ENCODE peak calls at places on chromosomes 4 and X, in six cellular contexts. N is lower lobe of right lung, L is heart right ventricle, B is SK-N-SH, C is psoas muscle, K is colonic mucosa. S is an unnamed sample.
A peak's percentile ranks its signal among the peaks of the same experiment; 100 is the strongest.

GRCh38 chrX:101362757-101363156 is 14.2 kb upstream of the TIMM8A start:
- DNase-seq in N (no peak), L (no peak), B (no peak), C (no peak), K (no peak), S (no peak)

GRCh38 chr4:36264205-36264826 is 17.1 kb upstream of the DTHD1 start:
- DNase-seq in N (no peak), L (no peak), B (no peak), C (no peak), K (no peak), S (no peak)

GRCh38 chr4:168923526-168924194 is 86.4 kb downstream of the CBR4 start:
- DNase-seq in N (no peak), L (no peak), B (peak; percentile 60), C (no peak), K (peak; percentile 73), S (no peak)

GRCh38 chr4:145840162-145840768 is 98.4 kb downstream of the ZNF827 start:
- DNase-seq in N (no peak), L (no peak), B (peak; percentile 62), C (no peak), K (no peak), S (no peak)

GRCh38 chr4:38141808-38142500 is 181.8 kb downstream of the PTTG2 start:
- DNase-seq in N (no peak), L (no peak), B (no peak), C (peak; percentile 36), K (no peak), S (peak; percentile 67)

GRCh38 chr4:177351611-177352010 is 41.9 kb downstream of the NEIL3 start:
- DNase-seq in N (no peak), L (no peak), B (no peak), C (no peak), K (no peak), S (no peak)

GRCh38 chr4:147198411-147199051 is 252.9 kb upstream of the TTC29 start:
- DNase-seq in N (no peak), L (no peak), B (no peak), C (no peak), K (no peak), S (no peak)

GRCh38 chrX:34300871-34301270 is 168.8 kb upstream of the FAM47A start:
- DNase-seq in N (no peak), L (no peak), B (peak; percentile 13), C (no peak), K (peak; percentile 21), S (no peak)

GRCh38 chr4:38106886-38107514 is 146.8 kb downstream of the PTTG2 start:
- DNase-seq in N (no peak), L (no peak), B (no peak), C (no peak), K (peak; percentile 68), S (no peak)

GRCh38 chrX:46587158-46587557 is 13.6 kb downstream of the CHST7 start:
- DNase-seq in N (no peak), L (no peak), B (no peak), C (no peak), K (no peak), S (no peak)

GRCh38 chrX:13899607-13900006 is 82.7 kb upstream of the GPM6B start:
- DNase-seq in N (no peak), L (no peak), B (no peak), C (no peak), K (no peak), S (no peak)

GRCh38 chr4:171846232-171846631 is 33.0 kb downstream of the GALNTL6 start:
- DNase-seq in N (peak; percentile 44), L (peak; percentile 9), B (peak; percentile 37), C (no peak), K (peak; percentile 52), S (no peak)

GRCh38 chr4:113088050-113088449 is 38.6 kb downstream of the ANK2 start:
- DNase-seq in N (no peak), L (no peak), B (no peak), C (no peak), K (no peak), S (no peak)

GRCh38 chr4:125582302-125582701 is 267.5 kb downstream of the FAT4 start:
- DNase-seq in N (no peak), L (no peak), B (no peak), C (no peak), K (no peak), S (no peak)

GRCh38 chrX:107507093-107507743 is 57.8 kb downstream of the FRMPD3 start:
- DNase-seq in N (no peak), L (no peak), B (peak; percentile 27), C (no peak), K (no peak), S (no peak)

GRCh38 chr4:40283413-40283812 is 51.7 kb upstream of the CHRNA9 start:
- DNase-seq in N (no peak), L (no peak), B (no peak), C (no peak), K (no peak), S (no peak)

GRCh38 chr4:184536881-184537248 is 62.5 kb upstream of the IRF2 start:
- DNase-seq in N (no peak), L (no peak), B (no peak), C (no peak), K (peak; percentile 25), S (no peak)

GRCh38 chr4:125072269-125072668 is 242.5 kb upstream of the FAT4 start:
- DNase-seq in N (no peak), L (no peak), B (no peak), C (no peak), K (no peak), S (no peak)

GRCh38 chr4:46249106-46249505 is 125.3 kb upstream of the GABRG1 start:
- DNase-seq in N (no peak), L (no peak), B (no peak), C (no peak), K (no peak), S (no peak)

GRCh38 chr4:53480909-53481308 is 103.5 kb downstream of the FIP1L1 start:
- DNase-seq in N (no peak), L (no peak), B (no peak), C (no peak), K (no peak), S (no peak)

GRCh38 chr4:53479731-53480525 is 102.5 kb downstream of the FIP1L1 start:
- DNase-seq in N (no peak), L (no peak), B (no peak), C (no peak), K (no peak), S (no peak)

GRCh38 chr4:53477666-53478065 is 100.2 kb downstream of the FIP1L1 start:
- DNase-seq in N (no peak), L (no peak), B (no peak), C (no peak), K (no peak), S (no peak)

GRCh38 chr4:53477038-53477565 is 99.7 kb downstream of the FIP1L1 start:
- DNase-seq in N (no peak), L (no peak), B (no peak), C (no peak), K (no peak), S (no peak)

GRCh38 chr4:53478671-53479456 is 101.4 kb downstream of the FIP1L1 start:
- DNase-seq in N (no peak), L (no peak), B (no peak), C (no peak), K (no peak), S (no peak)
- TF ChIP-seq CTCF in N (no peak), L (no peak), B (no peak), C (no peak), K (no peak), S (no peak)

GRCh38 chr4:159768011-159768410 is 665.1 kb downstream of the RAPGEF2 start:
- DNase-seq in N (no peak), L (no peak), B (no peak), C (no peak), K (no peak), S (no peak)

GRCh38 chr4:159765402-159765801 is 662.5 kb downstream of the RAPGEF2 start:
- DNase-seq in N (no peak), L (no peak), B (no peak), C (no peak), K (no peak), S (no peak)

GRCh38 chr4:159770398-159770797 is 667.5 kb downstream of the RAPGEF2 start:
- DNase-seq in N (no peak), L (no peak), B (no peak), C (no peak), K (no peak), S (no peak)

GRCh38 chr4:159766241-159766640 is 663.4 kb downstream of the RAPGEF2 start:
- DNase-seq in N (no peak), L (no peak), B (no peak), C (no peak), K (no peak), S (no peak)

DNA sequence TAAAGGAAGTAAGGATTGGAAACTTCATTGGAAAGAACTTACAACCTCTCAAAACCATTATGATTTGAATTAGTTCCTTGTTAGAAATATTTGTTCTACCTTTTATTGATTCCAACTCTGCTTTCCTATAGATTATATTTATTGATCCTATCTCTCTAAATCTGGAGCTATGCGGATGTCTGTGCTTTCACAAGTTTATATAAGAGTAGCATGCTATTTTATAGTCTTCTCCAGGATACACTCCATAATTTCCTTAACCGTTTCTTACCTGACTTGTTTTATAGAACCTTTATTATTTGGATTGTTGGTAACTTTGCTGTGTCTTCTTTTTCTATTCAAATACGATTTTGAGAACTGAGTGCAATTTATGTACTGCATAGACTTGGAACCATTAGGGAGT is 668.1 kb downstream of the RAPGEF2 start:
- DNase-seq in N (no peak), L (no peak), B (no peak), C (no peak), K (no peak), S (no peak)
- H3K4me3 ChIP-seq in N (no peak overlapping the region), L (no peak overlapping the region), B (no peak overlapping the region), C (no peak overlapping the region), K (no peak overlapping the region), S (no peak overlapping the region)

DNA sequence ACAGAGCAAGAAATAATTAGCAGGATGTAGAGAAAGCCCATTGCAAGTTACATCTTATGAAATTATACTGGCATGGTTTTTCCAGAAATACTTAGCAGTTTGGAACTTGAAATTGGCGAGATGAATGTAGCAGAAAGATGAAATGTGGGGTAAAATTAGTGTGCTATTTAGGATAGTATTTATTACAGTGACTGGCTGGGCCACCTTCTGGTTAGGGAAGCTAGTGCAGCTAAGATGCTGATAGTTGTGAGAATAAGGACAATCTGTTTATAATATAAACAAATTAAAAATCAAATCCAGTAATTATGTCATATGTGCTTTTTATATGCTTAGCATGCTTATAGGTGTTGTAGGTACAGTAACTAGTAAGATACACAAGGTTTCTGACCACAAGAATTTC is 74.8 kb downstream of the IL15 start:
- DNase-seq in N (no peak), L (no peak), B (no peak), C (no peak), K (no peak), S (no peak)
- TF ChIP-seq CTCF in N (peak; percentile 51), L (peak; percentile 19), B (peak; percentile 68), C (peak; percentile 63), K (peak; percentile 48), S (peak; percentile 21)

DNA sequence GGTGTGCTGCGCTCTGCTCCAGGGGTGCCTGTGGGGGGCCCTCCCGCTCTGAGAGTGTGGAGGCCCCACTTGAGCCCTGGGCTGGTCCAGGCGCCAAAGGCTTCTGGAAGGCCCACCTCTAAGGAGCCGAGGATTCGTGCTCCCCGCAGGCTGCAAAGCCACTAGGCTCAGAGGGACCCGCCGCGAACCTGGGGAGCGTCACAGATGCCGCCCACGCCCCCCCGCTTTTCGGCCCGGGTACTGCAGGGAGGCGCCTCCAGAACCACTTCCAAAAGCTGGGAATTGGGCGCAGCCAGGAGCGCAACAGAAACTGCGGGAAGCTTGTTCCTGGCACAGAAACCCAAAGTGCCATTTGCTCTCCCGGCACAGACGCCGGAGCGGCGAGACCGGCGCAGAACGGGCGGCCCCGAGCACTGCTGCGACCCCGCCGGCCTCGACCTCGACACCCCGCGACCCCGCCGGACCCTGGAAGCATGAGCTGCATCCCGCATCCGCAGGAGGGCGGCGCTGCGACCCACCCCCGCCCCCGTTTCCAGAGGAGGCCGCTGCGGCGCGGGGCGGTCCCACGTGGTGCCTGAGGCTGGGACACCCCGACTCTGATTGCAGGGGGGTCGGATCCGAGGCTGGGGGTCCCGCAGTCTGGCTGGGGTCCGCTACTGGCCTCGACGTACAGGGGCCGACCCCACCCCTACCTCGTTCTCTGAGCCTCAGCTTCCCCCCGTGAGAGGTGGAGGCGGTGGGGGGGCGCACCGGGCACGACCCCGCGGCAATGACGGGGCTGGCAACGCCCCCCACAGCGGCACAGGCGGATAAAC is 30.8 kb downstream of the CPLX1 start:
- DNase-seq in N (peak; percentile 38), L (no peak), B (no peak), C (no peak), K (no peak), S (no peak)
- H3K4me3 ChIP-seq in N (peak overlapping the region; percentile 32), L (peak overlapping the region; percentile 27), B (no peak overlapping the region), C (peak overlapping the region; percentile 52), K (peak overlapping the region; percentile 20), S (peak overlapping the region; percentile 37)

S was measured in right atrium auricular region.